ENCODE peak calls at places on chromosome X, in nine cellular contexts. U is heart left ventricle; Z is lung; O is left lung; P is right lobe of liver; E is heart right ventricle; T is cardiac muscle cell; J is lower lobe of right lung; V is CD8-positive, alpha-beta T cell. D is an unnamed sample.

GRCh38 chrX:23825675-23826074 is 42.7 kb downstream of the SAT1 start:
- DNase-seq in Z (no peak), T (no peak), O (no peak), E (no peak), P (no peak), J (no peak), V (no peak), U (no peak), D (no peak)

GRCh38 chrX:47585273-47585672 is 3.0 kb downstream of the TIMP1 start:
- DNase-seq in T (no peak), O (no peak), Z (no peak), U (no peak), J (no peak), V (no peak), E (no peak), P (no peak), D (no peak)

GRCh38 chrX:115428011-115428410 is 133.0 kb upstream of the PLS3 start:
- DNase-seq in E (no peak), V (no peak), P (no peak), U (no peak), J (no peak), Z (no peak), O (no peak), T (no peak), D (no peak)

GRCh38 chrX:84339507-84340364 is 151.7 kb upstream of the RPS6KA6 start:
- DNase-seq in O (no peak), J (no peak), T (peak; percentile 40), P (no peak), E (no peak), Z (no peak), U (no peak), V (no peak), D (no peak)

GRCh38 chrX:135543924-135544323 is 23.5 kb downstream of the INTS6L start:
- DNase-seq in V (no peak), E (no peak), J (no peak), T (no peak), U (no peak), P (no peak), Z (no peak), O (no peak), D (no peak)

GRCh38 chrX:47991263-47992092 is 12.3 kb downstream of the ZNF182 start:
- DNase-seq in U (no peak), O (no peak), E (no peak), V (no peak), P (no peak), Z (no peak), T (no peak), J (no peak), D (no peak)

GRCh38 chrX:57821703-57822375 is 88.4 kb downstream of the ZXDA start:
- DNase-seq in T (peak; percentile 59), E (no peak), P (no peak), O (no peak), Z (peak; percentile 32), U (no peak), V (no peak), J (no peak), D (no peak)

GRCh38 chrX:6852869-6853268 is 294.6 kb upstream of the STS start:
- DNase-seq in O (no peak), P (no peak), T (no peak), J (no peak), Z (no peak), U (no peak), E (no peak), V (no peak), D (no peak)

GRCh38 chrX:23742174-23742692 is 843 bp downstream of the ACOT9 start:
- DNase-seq in Z (peak; percentile 36), E (peak; percentile 9), T (peak; percentile 35), O (no peak), U (peak; percentile 45), V (no peak), P (no peak), J (no peak), D (peak; percentile 80)

GRCh38 chrX:72340572-72340971 is 34.9 kb upstream of the CITED1 start:
- DNase-seq in J (no peak), O (no peak), E (no peak), U (no peak), V (no peak), T (no peak), Z (no peak), P (no peak), D (no peak)

GRCh38 chrX:28920554-28920953 is 333.3 kb downstream of the IL1RAPL1 start:
- DNase-seq in Z (no peak), E (no peak), V (no peak), P (no peak), U (no peak), O (no peak), T (peak; percentile 53), J (no peak), D (no peak)

GRCh38 chrX:51336584-51336983 is 4.0 kb downstream of the NUDT10 start:
- DNase-seq in E (no peak), O (no peak), T (peak; percentile 52), V (no peak), P (peak; percentile 22), J (no peak), Z (no peak), U (no peak), D (no peak)

GRCh38 chrX:140723251-140723650 is 13.7 kb downstream of the LINC00632 start:
- DNase-seq in T (peak; percentile 3), P (no peak), V (no peak), E (no peak), Z (no peak), U (no peak), J (no peak), O (no peak), D (no peak)

GRCh38 chrX:112147206-112147605 is 64.6 kb upstream of the TRPC5 start:
- DNase-seq in E (no peak), O (no peak), T (peak; percentile 47), Z (no peak), J (no peak), U (no peak), V (no peak), P (no peak), D (no peak)

GRCh38 chrX:56025872-56026571 is 206.1 kb upstream of the KLF8 start:
- DNase-seq in E (no peak), V (no peak), U (no peak), O (no peak), Z (no peak), P (no peak), J (no peak), T (no peak), D (no peak)

GRCh38 chrX:153225438-153226098 is 46.5 kb downstream of the MAGEA1 start:
- DNase-seq in U (no peak), J (peak; percentile 51), O (no peak), P (no peak), E (no peak), Z (peak; percentile 38), T (no peak), V (no peak), D (no peak)

GRCh38 chrX:153226344-153227190 is 47.5 kb downstream of the MAGEA1 start:
- DNase-seq in V (no peak), U (peak; percentile 31), E (no peak), J (peak; percentile 86), P (no peak), Z (peak; percentile 90), O (peak; percentile 79), T (peak; percentile 53), D (peak; percentile 49)
- H3K27ac ChIP-seq in V (no peak overlapping the region), U (no peak overlapping the region), E (no peak overlapping the region), J (peak overlapping the region; percentile 18), P (no peak overlapping the region), Z (no peak overlapping the region), O (peak overlapping the region; percentile 41), T (no peak overlapping the region), D (no peak overlapping the region)

DNA sequence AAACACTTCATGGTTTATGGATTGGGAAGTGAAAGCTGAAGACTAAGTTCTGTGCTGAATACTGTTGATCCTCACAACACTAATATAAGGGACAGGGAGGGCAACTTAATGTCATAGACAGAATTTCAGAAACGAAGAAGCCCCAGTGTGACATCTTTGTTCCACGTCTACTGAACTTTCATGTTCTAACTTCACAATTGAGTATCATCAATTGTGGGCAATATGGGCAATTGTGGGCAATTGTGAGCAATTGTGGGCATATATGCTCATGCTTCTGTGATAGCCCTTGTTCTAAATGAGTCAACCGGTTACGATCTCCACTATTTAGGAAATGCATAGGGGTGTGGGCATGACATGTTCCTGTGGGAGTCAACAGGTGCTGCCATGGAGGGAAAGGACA is 33.7 kb downstream of the CYBB start:
- DNase-seq in P (no peak), T (no peak), J (no peak), Z (no peak), E (no peak), O (no peak), U (no peak), V (no peak), D (no peak)
- H3K4me1 ChIP-seq in P (no peaks in the 10 kb centered on the region), T (no peaks in the 10 kb centered on the region), J (no peaks in the 10 kb centered on the region), Z (no peaks in the 10 kb centered on the region), E (no peaks in the 10 kb centered on the region), O (peaks cover 38% of the 10 kb centered on the region), U (no peaks in the 10 kb centered on the region), V (no peaks in the 10 kb centered on the region), D (no peaks in the 10 kb centered on the region)

DNA sequence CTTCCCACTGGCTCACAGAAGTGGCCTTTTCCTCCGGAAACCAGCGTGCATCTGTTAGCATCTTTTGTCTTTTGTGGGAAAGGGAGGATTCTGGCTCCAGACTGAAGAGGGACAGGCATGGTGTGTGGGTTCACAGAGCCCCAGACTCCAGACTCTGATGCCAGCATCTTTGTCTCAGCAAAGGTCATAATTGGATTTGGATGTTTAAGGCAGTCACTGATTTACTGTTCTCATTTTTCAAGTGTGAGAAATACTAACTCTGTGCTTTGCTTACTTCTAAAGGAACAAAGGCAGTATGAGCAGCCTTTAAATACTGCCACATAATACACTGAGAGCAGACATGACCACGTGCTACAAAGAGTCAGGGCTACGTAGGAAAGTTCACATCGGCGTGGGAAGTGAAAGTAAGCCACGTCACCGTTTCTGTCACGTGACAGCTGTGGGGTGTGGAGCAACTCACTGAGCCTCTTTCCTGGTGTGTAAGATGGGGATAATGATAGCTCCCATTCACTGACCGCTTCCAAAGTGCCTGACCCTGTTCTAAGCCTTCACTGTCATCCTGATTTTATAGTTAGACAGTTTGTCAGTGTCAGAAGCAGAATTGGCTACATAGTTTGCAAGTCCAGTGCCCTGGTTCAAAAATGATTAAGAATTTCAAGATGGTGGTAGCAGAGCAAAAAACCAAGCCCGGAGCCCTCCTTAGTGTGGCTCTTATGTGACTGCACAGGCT is 24.8 kb upstream of the TMSB4X start:
- DNase-seq in O (peak; percentile 83), T (no peak), U (peak; percentile 82), Z (peak; percentile 81), E (peak; percentile 50), V (peak; percentile 55), J (peak; percentile 82), P (peak; percentile 77), D (peak; percentile 82)
- H3K4me3 ChIP-seq in O (no peak overlapping the region), T (no peak overlapping the region), U (no peak overlapping the region), Z (no peak overlapping the region), E (no peak overlapping the region), V (peak overlapping the region; percentile 48), J (peak overlapping the region; percentile 23), P (no peak overlapping the region), D (peak overlapping the region; percentile 22)

GRCh38 chrX:155329293-155329692 is 5.1 kb downstream of the CLIC2 start:
- DNase-seq in V (no peak), P (no peak), E (no peak), U (no peak), O (no peak), J (no peak), Z (no peak), T (no peak), D (no peak)

GRCh38 chrX:155334486-155335316 is at the start of gene CLIC2:
- DNase-seq in P (no peak), E (no peak), Z (peak; percentile 72), U (peak; percentile 55), V (no peak), J (peak; percentile 43), T (no peak), O (no peak), D (no peak)

GRCh38 chrX:155330992-155331391 is 3.4 kb downstream of the CLIC2 start:
- DNase-seq in P (no peak), V (no peak), Z (no peak), U (no peak), E (no peak), O (no peak), T (no peak), J (no peak), D (no peak)

GRCh38 chrX:155333701-155334100 is 713 bp downstream of the CLIC2 start:
- DNase-seq in T (no peak), J (no peak), P (no peak), Z (no peak), U (no peak), V (no peak), E (no peak), O (no peak), D (no peak)
- H3K27ac ChIP-seq in T (no peak overlapping the region), J (peak overlapping the region; percentile 71), P (peak overlapping the region; percentile 37), Z (peak overlapping the region; percentile 75), U (peak overlapping the region; percentile 17), V (no peak overlapping the region), E (peak overlapping the region; percentile 19), O (peak overlapping the region; percentile 65), D (peak overlapping the region; percentile 27)

D was measured in psoas muscle.